ENCODE peak calls at places on chromosomes 4 and X, in seven cellular contexts. G, Q, V, N, P, M and L are unnamed samples.

GRCh38 chr4:80495847-80496246 is 160.3 kb downstream of the CFAP299 start:
- DNase-seq in G (no peak), Q (no peak), V (no peak), N (no peak), P (no peak), M (no peak), L (no peak)

GRCh38 chr4:136925203-136925602 is 607.1 kb downstream of the PCDH18 start:
- DNase-seq in G (no peak), Q (no peak), V (no peak), N (no peak), P (no peak), M (no peak), L (no peak)

GRCh38 chr4:83009529-83009928 is 1.1 kb downstream of the LIN54 start:
- DNase-seq in G (no peak), Q (no peak), V (no peak), N (no peak), P (no peak), M (no peak), L (no peak)

GRCh38 chr4:82215800-82216199 is 158.0 kb downstream of the HNRNPD start:
- DNase-seq in G (no peak), Q (no peak), V (no peak), N (no peak), P (no peak), M (no peak), L (no peak)

GRCh38 chr4:7192252-7193039 is at the start of gene SORCS2:
- DNase-seq in G (no peak), Q (peak), V (peak), N (peak), P (peak), M (peak), L (peak)

GRCh38 chr4:61202100-61202637 is 2.0 kb downstream of the ADGRL3 start:
- DNase-seq in G (no peak), Q (no peak), V (peak), N (peak), P (peak), M (peak), L (no peak)

GRCh38 chr4:8724436-8725070 is 132.0 kb downstream of the CPZ start:
- DNase-seq in G (no peak), Q (peak), V (no peak), N (no peak), P (no peak), M (no peak), L (no peak)

GRCh38 chr4:165788686-165789463 is 84.2 kb upstream of the TLL1 start:
- DNase-seq in G (no peak), Q (no peak), V (no peak), N (no peak), P (no peak), M (no peak), L (no peak)

GRCh38 chrX:9746148-9746880 is 19.3 kb downstream of the GPR143 start:
- DNase-seq in G (peak), Q (no peak), V (no peak), N (no peak), P (no peak), M (no peak), L (no peak)